ENCODE peak calls at places on chromosome 11, in nine cellular contexts. D is HCT116, C is GM23248, M is SK-N-SH, A is OCI-LY7, R is neural progenitor cell, E is GM23338, T is PC-3, Y is MM.1S. S is an unnamed sample.

GRCh38 chr11:68941324-68942089 is 37.8 kb downstream of the IGHMBP2 start:
- DNase-seq in D (no peak), C (no peak), M (no peak), A (no peak), R (no peak), E (no peak), T (no peak), Y (no peak), S (no peak)

GRCh38 chr11:33724644-33725035 is 11.6 kb downstream of the CD59 start:
- DNase-seq in D (no peak), C (peak; percentile 62), M (no peak), A (no peak), R (no peak), E (no peak), T (no peak), Y (no peak), S (no peak)

GRCh38 chr11:67315325-67315909 is 12.1 kb downstream of the SSH3 start:
- DNase-seq in D (no peak), C (no peak), M (no peak), A (no peak), R (no peak), E (no peak), T (no peak), Y (no peak), S (no peak)

GRCh38 chr11:96340555-96340885 is 2.5 kb downstream of the MAML2 start:
- DNase-seq in D (no peak), C (peak; percentile 74), M (no peak), A (no peak), R (no peak), E (no peak), T (no peak), Y (no peak), S (no peak)

GRCh38 chr11:87368876-87369480 is 331.2 kb downstream of the TMEM135 start:
- DNase-seq in D (no peak), C (peak; percentile 16), M (no peak), A (no peak), R (no peak), E (peak; percentile 19), T (peak; percentile 35), Y (no peak), S (no peak)

GRCh38 chr11:41050791-41051190 is 408.7 kb downstream of the LRRC4C start:
- DNase-seq in D (no peak), C (no peak), M (no peak), A (no peak), R (no peak), E (no peak), T (no peak), Y (no peak), S (no peak)

GRCh38 chr11:61963016-61963281 is 4.5 kb downstream of the FTH1 start:
- DNase-seq in D (no peak), C (no peak), M (no peak), A (no peak), R (no peak), E (no peak), T (no peak), Y (no peak), S (no peak)

GRCh38 chr11:68574308-68574707 is 110.0 kb upstream of the GAL start:
- DNase-seq in D (no peak), C (peak; percentile 84), M (no peak), A (no peak), R (no peak), E (no peak), T (peak; percentile 57), Y (no peak), S (no peak)

GRCh38 chr11:95149659-95150294 is 60.1 kb downstream of the ENDOD1 start:
- DNase-seq in D (peak; percentile 90), C (peak; percentile 16), M (no peak), A (no peak), R (peak; percentile 90), E (peak; percentile 69), T (peak; percentile 76), Y (no peak), S (peak; percentile 58)

GRCh38 chr11:61955031-61955415 is 4.9 kb downstream of the BEST1 start:
- DNase-seq in D (no peak), C (peak; percentile 89), M (no peak), A (no peak), R (peak; percentile 74), E (peak; percentile 79), T (no peak), Y (no peak), S (peak; percentile 85)

GRCh38 chr11:116913000-116913399 is 75.6 kb upstream of the APOA1 start:
- DNase-seq in D (no peak), C (peak; percentile 90), M (no peak), A (no peak), R (no peak), E (no peak), T (peak; percentile 91), Y (no peak), S (no peak)

DNA sequence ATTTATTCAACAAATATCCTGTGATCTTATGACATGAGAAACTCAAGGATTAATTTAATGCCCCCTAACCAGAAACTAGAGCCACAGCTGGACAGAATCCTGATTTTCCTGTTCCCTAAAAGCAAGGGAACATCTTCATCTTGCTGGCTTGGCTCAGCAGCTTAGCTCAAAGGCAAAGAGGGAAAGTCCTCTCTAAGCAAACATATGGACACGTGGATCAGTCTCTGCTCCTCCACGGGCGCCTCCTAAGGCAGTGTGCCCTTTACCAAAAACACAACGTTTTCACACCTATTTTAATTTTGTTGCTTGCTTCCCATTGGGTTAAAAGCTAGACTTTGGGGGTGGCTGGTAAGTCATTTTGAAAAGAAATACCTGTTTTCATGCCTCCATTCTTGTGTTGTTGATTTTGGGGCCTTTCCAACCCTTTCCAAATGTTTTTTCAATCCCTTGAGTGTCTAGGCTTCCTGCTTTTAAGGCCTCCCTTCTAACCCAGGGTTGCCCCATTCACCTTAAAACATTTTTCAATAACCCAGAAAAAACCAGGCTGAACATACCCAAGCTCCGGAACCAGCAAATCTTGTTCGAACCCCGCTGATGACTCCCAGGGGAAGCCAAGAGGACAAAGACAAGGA is 15.5 kb downstream of the SLC1A2 start:
- DNase-seq in D (no peak), C (no peak), M (no peak), A (no peak), R (no peak), E (no peak), T (no peak), Y (no peak), S (no peak)
- H3K4me2 ChIP-seq in D (peak overlapping the region; percentile 57), C (no peak overlapping the region), M (no peak overlapping the region), A (no peak overlapping the region), R (no peak overlapping the region), E (no peak overlapping the region), T (no peak overlapping the region), Y (peak overlapping the region; percentile 68), S (no peak overlapping the region)

DNA sequence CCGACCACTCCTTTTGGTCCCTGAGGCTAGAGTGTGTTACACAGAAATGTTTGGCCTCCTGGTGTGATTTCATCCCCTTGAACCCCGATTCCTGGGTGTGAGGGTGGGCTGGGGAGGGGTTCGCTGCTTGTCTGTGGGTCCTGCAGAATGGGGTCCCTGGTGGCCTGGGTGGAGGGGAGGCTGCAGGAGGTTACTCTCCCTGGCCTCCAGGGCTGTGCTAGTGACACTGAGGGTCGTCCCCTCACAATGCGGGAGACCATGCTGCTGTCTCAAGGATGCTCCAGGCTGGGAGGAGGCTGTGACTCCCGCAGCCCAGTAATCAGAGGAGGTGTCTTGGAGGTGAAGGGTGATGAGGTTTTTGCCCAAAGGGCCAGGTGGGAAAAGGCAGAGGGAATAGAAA is 17.0 kb upstream of the OMP start:
- DNase-seq in D (no peak), C (no peak), M (no peak), A (no peak), R (no peak), E (no peak), T (no peak), Y (no peak), S (no peak)
- H3K4me1 ChIP-seq in D (peaks cover 3% of the 10 kb centered on the region), C (peaks cover 17% of the 10 kb centered on the region), M (no peaks in the 10 kb centered on the region), A (no peaks in the 10 kb centered on the region), R (no peaks in the 10 kb centered on the region), E (no peaks in the 10 kb centered on the region), T (peaks cover 19% of the 10 kb centered on the region), Y (peaks cover 14% of the 10 kb centered on the region), S (peaks cover 31% of the 10 kb centered on the region)

DNA sequence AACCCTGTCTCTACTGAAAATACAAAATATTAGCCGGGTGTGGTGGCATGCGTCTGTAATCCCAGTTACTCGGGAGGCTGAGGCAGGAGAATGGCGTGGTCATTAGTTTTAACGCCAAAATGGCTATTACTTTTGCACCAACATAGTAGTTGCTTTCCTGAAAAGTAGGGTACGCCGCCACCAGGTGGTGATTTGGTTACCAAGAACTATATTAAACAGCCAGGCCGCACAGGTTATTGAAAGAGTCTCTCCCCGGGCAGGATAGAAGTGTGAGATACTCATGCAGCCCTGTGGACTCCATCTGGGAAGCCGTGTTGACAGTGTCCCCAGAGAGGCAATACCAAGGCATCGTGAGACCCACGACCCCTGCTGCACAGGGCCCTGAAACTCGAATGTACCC is 24.6 kb upstream of the LRRC32 start:
- DNase-seq in D (no peak), C (no peak), M (no peak), A (peak; percentile 47), R (no peak), E (peak; percentile 43), T (no peak), Y (no peak), S (no peak)
- TF ChIP-seq EZH2phosphoT487 in D (no peak), C (no peak), M (no peak), A (no peak), R (no peak), E (no peak), T (no peak), Y (no peak), S (no peak)

GRCh38 chr11:129846508-129847335 is 31.1 kb downstream of the TMEM45B start:
- DNase-seq in D (no peak), C (peak; percentile 95), M (no peak), A (peak; percentile 11), R (no peak), E (no peak), T (peak; percentile 99), Y (peak; percentile 89), S (peak; percentile 63)
- H3K4me2 ChIP-seq in D (no peak overlapping the region), C (peak overlapping the region; percentile 40), M (no peak overlapping the region), A (no peak overlapping the region), R (no peak overlapping the region), E (no peak overlapping the region), T (peak overlapping the region; percentile 70), Y (peak overlapping the region; percentile 75), S (peak overlapping the region; percentile 23)

GRCh38 chr11:126339073-126339865 is 16.2 kb upstream of the ST3GAL4 start:
- DNase-seq in D (no peak), C (no peak), M (no peak), A (no peak), R (no peak), E (no peak), T (no peak), Y (no peak), S (no peak)
- H3K4me1 ChIP-seq in D (peaks cover 35% of the 10 kb centered on the region), C (peaks cover 26% of the 10 kb centered on the region), M (peaks cover 39% of the 10 kb centered on the region), A (no peaks in the 10 kb centered on the region), R (peaks cover 24% of the 10 kb centered on the region), E (peaks cover 5% of the 10 kb centered on the region), T (peaks cover 44% of the 10 kb centered on the region), Y (no peaks in the 10 kb centered on the region), S (peaks cover 34% of the 10 kb centered on the region)

GRCh38 chr11:1919428-1920127 is at the start of gene TNNT3:
- DNase-seq in D (no peak), C (peak; percentile 16), M (peak; percentile 38), A (no peak), R (peak; percentile 22), E (no peak), T (no peak), Y (no peak), S (no peak)
- TF ChIP-seq EZH2phosphoT487 in D (no peak), C (no peak), M (no peak), A (no peak), R (no peak), E (no peak), T (no peak), Y (no peak), S (no peak)

GRCh38 chr11:65489706-65490310 is 9.0 kb upstream of the MALAT1 start:
- DNase-seq in D (no peak), C (peak; percentile 70), M (no peak), A (no peak), R (peak; percentile 65), E (no peak), T (no peak), Y (no peak), S (peak; percentile 67)
- H3K4me2 ChIP-seq in D (peak overlapping the region; percentile 77), C (peak overlapping the region; percentile 82), M (peak overlapping the region; percentile 83), A (peak overlapping the region; percentile 60), R (peak overlapping the region; percentile 80), E (peak overlapping the region; percentile 76), T (no peak overlapping the region), Y (no peak overlapping the region), S (peak overlapping the region; percentile 67)